ENCODE peak calls at places on chromosomes 6 and 20, in four cellular contexts. One of them, this sample, is unnamed.

GRCh38 chr20:63214514-63214913 is 1.4 kb downstream of the YTHDF1 start:
- DNase-seq in activated naive CD4-positive, alpha-beta T cell: no peak
- DNase-seq in NCI-H460: no peak
- DNase-seq in GM03348: no peak
- DNase-seq in this sample: no peak

GRCh38 chr20:46268131-46268611 is 40.1 kb downstream of the CDH22 start:
- DNase-seq in GM03348: no peak
- DNase-seq in activated naive CD4-positive, alpha-beta T cell: no peak
- DNase-seq in NCI-H460: no peak
- DNase-seq in this sample: no peak

GRCh38 chr20:3068986-3069900 is 2.2 kb upstream of the OXT start:
- DNase-seq in NCI-H460: no peak
- DNase-seq in activated naive CD4-positive, alpha-beta T cell: no peak
- DNase-seq in GM03348: no peak
- DNase-seq in this sample: peak

GRCh38 chr6:75449625-75450206 is 43.9 kb downstream of the FILIP1 start:
- DNase-seq in GM03348: peak
- DNase-seq in activated naive CD4-positive, alpha-beta T cell: no peak
- DNase-seq in NCI-H460: no peak
- DNase-seq in this sample: peak

GRCh38 chr20:3164763-3165410 is 5.2 kb upstream of the FASTKD5 start:
- DNase-seq in NCI-H460: no peak
- DNase-seq in activated naive CD4-positive, alpha-beta T cell: no peak
- DNase-seq in GM03348: no peak
- DNase-seq in this sample: no peak

GRCh38 chr20:20603339-20603990 is 109.0 kb downstream of the RALGAPA2 start:
- DNase-seq in activated naive CD4-positive, alpha-beta T cell: no peak
- DNase-seq in NCI-H460: no peak
- DNase-seq in GM03348: no peak
- DNase-seq in this sample: no peak

GRCh38 chr6:164085552-164086325 is 671.2 kb downstream of the QKI start:
- DNase-seq in NCI-H460: no peak
- DNase-seq in activated naive CD4-positive, alpha-beta T cell: no peak
- DNase-seq in GM03348: peak
- DNase-seq in this sample: peak

GRCh38 chr6:16168858-16169257 is 40.0 kb downstream of the MYLIP start:
- DNase-seq in activated naive CD4-positive, alpha-beta T cell: no peak
- DNase-seq in NCI-H460: no peak
- DNase-seq in GM03348: no peak
- DNase-seq in this sample: no peak

GRCh38 chr6:144007779-144008500 is at the start of gene PLAGL1:
- DNase-seq in GM03348: peak
- DNase-seq in NCI-H460: peak
- DNase-seq in activated naive CD4-positive, alpha-beta T cell: no peak
- DNase-seq in this sample: peak

GRCh38 chr6:45924763-45925342 is 90.8 kb downstream of the CLIC5 start:
- DNase-seq in GM03348: no peak
- DNase-seq in activated naive CD4-positive, alpha-beta T cell: no peak
- DNase-seq in NCI-H460: no peak
- DNase-seq in this sample: no peak

GRCh38 chr6:4925580-4925979 is 78.3 kb downstream of the RPP40 start:
- DNase-seq in activated naive CD4-positive, alpha-beta T cell: no peak
- DNase-seq in GM03348: no peak
- DNase-seq in NCI-H460: no peak
- DNase-seq in this sample: no peak

GRCh38 chr6:38182426-38182825 is 362.9 kb downstream of the ZFAND3 start:
- DNase-seq in GM03348: no peak
- DNase-seq in activated naive CD4-positive, alpha-beta T cell: no peak
- DNase-seq in NCI-H460: no peak
- DNase-seq in this sample: no peak

GRCh38 chr6:121633309-121633708 is 197.9 kb downstream of the GJA1 start:
- DNase-seq in NCI-H460: no peak
- DNase-seq in activated naive CD4-positive, alpha-beta T cell: no peak
- DNase-seq in GM03348: no peak
- DNase-seq in this sample: no peak

GRCh38 chr6:82836022-82836575 is 229.5 kb downstream of the UBE3D start:
- DNase-seq in NCI-H460: no peak
- DNase-seq in activated naive CD4-positive, alpha-beta T cell: no peak
- DNase-seq in GM03348: no peak
- DNase-seq in this sample: no peak

GRCh38 chr6:41170547-41171160 is 7.7 kb upstream of the TREM2 start:
- DNase-seq in GM03348: no peak
- DNase-seq in activated naive CD4-positive, alpha-beta T cell: no peak
- DNase-seq in NCI-H460: no peak
- DNase-seq in this sample: no peak

GRCh38 chr20:57748601-57749130 is 38.9 kb upstream of the PMEPA1 start:
- DNase-seq in activated naive CD4-positive, alpha-beta T cell: no peak
- DNase-seq in NCI-H460: peak
- DNase-seq in GM03348: peak
- DNase-seq in this sample: peak

GRCh38 chr6:10479939-10480700 is 41.0 kb upstream of the GCNT2 start:
- DNase-seq in NCI-H460: no peak
- DNase-seq in activated naive CD4-positive, alpha-beta T cell: no peak
- DNase-seq in GM03348: no peak
- DNase-seq in this sample: no peak

GRCh38 chr20:17796096-17796563 is 96.4 kb downstream of the BANF2 start:
- DNase-seq in activated naive CD4-positive, alpha-beta T cell: no peak
- DNase-seq in GM03348: peak
- DNase-seq in NCI-H460: peak
- DNase-seq in this sample: peak

GRCh38 chr6:105492706-105493673 is 90.1 kb upstream of the PREP start:
- DNase-seq in activated naive CD4-positive, alpha-beta T cell: no peak
- DNase-seq in NCI-H460: no peak
- DNase-seq in GM03348: no peak
- DNase-seq in this sample: no peak

GRCh38 chr6:2242311-2242710 is 3.1 kb downstream of the GMDS start:
- DNase-seq in NCI-H460: no peak
- DNase-seq in activated naive CD4-positive, alpha-beta T cell: no peak
- DNase-seq in GM03348: no peak
- DNase-seq in this sample: no peak

GRCh38 chr6:47669684-47670515 is 28.5 kb upstream of the ADGRF4 start:
- DNase-seq in GM03348: peak
- DNase-seq in activated naive CD4-positive, alpha-beta T cell: no peak
- DNase-seq in NCI-H460: no peak
- DNase-seq in this sample: peak

GRCh38 chr6:170279426-170279825 is 11.5 kb downstream of the DLL1 start:
- DNase-seq in GM03348: no peak
- DNase-seq in NCI-H460: no peak
- DNase-seq in activated naive CD4-positive, alpha-beta T cell: no peak
- DNase-seq in this sample: no peak

GRCh38 chr6:53851561-53851960 is 56.8 kb downstream of the LRRC1 start:
- DNase-seq in activated naive CD4-positive, alpha-beta T cell: no peak
- DNase-seq in GM03348: no peak
- DNase-seq in NCI-H460: no peak
- DNase-seq in this sample: no peak

GRCh38 chr6:112044856-112045255 is 9.0 kb upstream of the CCN6 start:
- DNase-seq in NCI-H460: no peak
- DNase-seq in activated naive CD4-positive, alpha-beta T cell: no peak
- DNase-seq in GM03348: peak
- DNase-seq in this sample: no peak

GRCh38 chr20:24998121-24998520 is 5.6 kb upstream of the APMAP start:
- DNase-seq in GM03348: no peak
- DNase-seq in activated naive CD4-positive, alpha-beta T cell: no peak
- DNase-seq in NCI-H460: no peak
- DNase-seq in this sample: no peak

GRCh38 chr6:31838968-31839367 is 11.4 kb downstream of the HSPA1B start:
- DNase-seq in activated naive CD4-positive, alpha-beta T cell: no peak
- DNase-seq in NCI-H460: no peak
- DNase-seq in GM03348: no peak
- DNase-seq in this sample: no peak

GRCh38 chr6:44011350-44011925 is 115.8 kb downstream of the MRPL14 start:
- DNase-seq in activated naive CD4-positive, alpha-beta T cell: no peak
- DNase-seq in GM03348: no peak
- DNase-seq in NCI-H460: no peak
- DNase-seq in this sample: no peak